ENCODE peak calls at places on chromosome 15, in five cellular contexts. G, Z, V, L and R are unnamed samples.

GRCh38 chr15:27866505-27867165 is 232.5 kb downstream of the OCA2 start:
- DNase-seq in L (no peak), G (no peak), Z (no peak), V (no peak), R (no peak)

GRCh38 chr15:79593119-79593869 is 161.2 kb downstream of the MINAR1 start:
- DNase-seq in G (no peak), V (no peak), Z (no peak), L (no peak), R (no peak)

GRCh38 chr15:58530056-58530590 is 98.3 kb downstream of the LIPC start:
- DNase-seq in Z (no peak), G (no peak), L (no peak), V (no peak), R (no peak)

GRCh38 chr15:40564591-40565332 is at the start of gene CCDC32:
- DNase-seq in V (peak; percentile 99), G (peak; percentile 97), L (peak; percentile 98), Z (peak; percentile 100), R (peak; percentile 99)

GRCh38 chr15:53808058-53808703 is 48.7 kb upstream of the WDR72 start:
- DNase-seq in V (no peak), G (no peak), Z (no peak), L (peak; percentile 7), R (no peak)

GRCh38 chr15:33215941-33216872 is 21.7 kb upstream of the FMN1 start:
- DNase-seq in L (no peak), V (no peak), G (no peak), Z (no peak), R (peak; percentile 5)

GRCh38 chr15:81378438-81378837 is 4.4 kb upstream of the TMC3 start:
- DNase-seq in L (no peak), Z (no peak), G (no peak), V (no peak), R (no peak)

GRCh38 chr15:33322091-33322490 is 11.3 kb downstream of the RYR3 start:
- DNase-seq in Z (no peak), G (no peak), L (no peak), V (no peak), R (no peak)

GRCh38 chr15:83837946-83838571 is 184.1 kb downstream of the ADAMTSL3 start:
- DNase-seq in Z (no peak), G (peak; percentile 27), L (peak; percentile 22), V (no peak), R (peak; percentile 23)

GRCh38 chr15:78680416-78681068 is 39.5 kb upstream of the CHRNB4 start:
- DNase-seq in Z (peak; percentile 71), G (no peak), L (no peak), V (no peak), R (no peak)

DNA sequence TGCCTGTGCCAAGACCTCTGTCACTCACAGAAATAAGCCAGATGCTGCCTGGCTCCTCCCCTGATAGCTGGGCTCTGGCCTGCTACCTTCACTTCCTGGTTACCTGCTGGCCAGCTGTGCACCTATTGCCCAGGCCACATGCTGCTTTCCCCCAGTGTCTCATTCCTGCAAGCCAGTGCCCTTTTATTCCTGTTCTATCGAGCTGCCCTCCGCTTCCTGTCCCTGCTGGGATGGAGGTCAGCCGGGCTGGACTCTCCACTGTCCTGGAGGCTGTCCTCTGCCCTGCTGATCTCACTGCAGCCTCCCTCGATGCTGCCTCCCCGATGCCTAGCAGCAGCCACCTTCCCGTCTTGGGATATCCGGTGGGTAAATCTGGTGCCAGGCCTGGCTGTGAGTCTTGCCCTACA is 37.0 kb upstream of the SNRPA1 start:
- DNase-seq in L (no peak), Z (peak; percentile 73), G (peak; percentile 42), V (no peak), R (no peak)
- TF ChIP-seq POLR2AphosphoS5 in L (no peak), Z (peak; percentile 55), G (no peak), V (no peak), R (no peak)

GRCh38 chr15:88543065-88543776 is 3.3 kb downstream of the DET1 start:
- DNase-seq in L (peak; percentile 44), Z (no peak), V (no peak), G (no peak), R (no peak)

GRCh38 chr15:88541709-88542341 is 4.7 kb downstream of the DET1 start:
- DNase-seq in G (no peak), Z (no peak), L (no peak), V (no peak), R (no peak)

GRCh38 chr15:88542342-88542733 is 4.1 kb downstream of the DET1 start:
- DNase-seq in G (no peak), Z (no peak), L (peak; percentile 58), V (no peak), R (no peak)

DNA sequence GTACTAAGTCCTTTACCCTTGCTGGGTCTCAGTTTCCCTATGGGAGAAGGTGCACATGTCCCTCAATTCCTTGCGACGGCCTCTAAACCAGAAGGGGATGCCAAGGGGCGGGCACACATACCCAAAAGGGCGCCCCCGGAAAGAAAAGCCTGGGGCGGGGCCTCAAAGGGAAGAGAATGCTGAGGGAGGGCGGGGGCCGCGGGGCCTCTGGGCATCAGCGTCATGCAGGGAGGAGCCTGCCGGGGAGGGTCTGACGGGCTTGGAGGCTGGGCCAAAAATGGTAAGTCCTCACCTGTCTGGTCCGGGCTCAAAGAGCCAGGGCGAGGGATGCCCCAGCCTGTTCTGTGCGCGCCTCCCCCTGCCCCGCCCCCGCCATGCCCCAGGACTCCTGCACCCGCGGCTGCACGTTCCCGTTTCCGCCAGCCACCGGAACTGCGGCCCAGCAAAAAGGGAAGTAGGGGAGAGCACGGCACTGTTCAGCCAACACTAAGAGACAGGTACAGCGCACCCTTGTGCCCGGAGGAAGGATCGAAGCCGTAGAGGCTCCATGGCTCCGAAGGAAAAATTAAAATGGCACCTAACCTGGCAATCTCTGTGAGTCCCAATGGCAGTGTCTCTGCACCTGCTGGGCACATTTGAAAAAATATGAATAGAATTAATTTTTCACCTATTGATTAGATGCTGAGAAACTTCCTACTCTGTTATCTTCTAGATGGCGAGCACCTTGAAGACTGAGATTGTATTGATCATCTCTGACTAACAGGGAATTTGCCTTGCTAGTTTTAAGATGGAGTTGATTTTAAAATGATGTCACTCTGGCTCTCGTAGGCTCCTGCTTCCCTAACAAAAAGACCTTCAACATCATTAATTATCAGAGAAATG is at the start of gene DET1:
- DNase-seq in G (peak; percentile 95), L (peak; percentile 91), Z (peak; percentile 99), V (peak; percentile 96), R (peak; percentile 92)
- TF ChIP-seq POLR2AphosphoS5 in G (peak; percentile 83), L (peak; percentile 52), Z (peak; percentile 90), V (peak; percentile 90), R (peak; percentile 53)

GRCh38 chr15:93913871-93914270 is 317.5 kb upstream of the MCTP2 start:
- DNase-seq in G (no peak), Z (no peak), L (no peak), V (no peak), R (no peak)
- TF ChIP-seq POLR2AphosphoS5 in G (no peak), Z (no peak), L (no peak), V (no peak), R (no peak)

DNA sequence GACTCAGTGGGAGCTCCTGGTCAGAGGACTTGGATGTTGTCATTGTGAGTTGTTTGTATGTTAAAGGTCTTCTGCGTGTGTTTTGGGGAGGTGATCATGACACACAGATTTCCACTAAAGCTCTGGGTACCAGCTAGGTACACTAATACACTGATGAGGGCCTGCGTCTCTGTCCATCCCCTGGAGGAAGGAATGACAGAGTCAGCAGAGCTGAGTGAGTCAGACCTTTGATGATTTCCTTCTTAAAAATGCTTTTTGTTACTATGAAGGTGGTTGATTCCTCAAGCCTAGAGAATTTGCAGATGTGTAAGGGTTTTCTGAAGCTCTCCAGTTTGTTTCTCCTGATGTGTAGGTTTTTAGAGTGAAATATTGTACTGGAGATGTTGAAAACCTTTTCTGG is 424.1 kb upstream of the TPM1 start:
- DNase-seq in G (no peak), V (no peak), Z (no peak), L (no peak), R (no peak)
- TF ChIP-seq POLR2AphosphoS5 in G (no peak), V (no peak), Z (no peak), L (no peak), R (no peak)

DNA sequence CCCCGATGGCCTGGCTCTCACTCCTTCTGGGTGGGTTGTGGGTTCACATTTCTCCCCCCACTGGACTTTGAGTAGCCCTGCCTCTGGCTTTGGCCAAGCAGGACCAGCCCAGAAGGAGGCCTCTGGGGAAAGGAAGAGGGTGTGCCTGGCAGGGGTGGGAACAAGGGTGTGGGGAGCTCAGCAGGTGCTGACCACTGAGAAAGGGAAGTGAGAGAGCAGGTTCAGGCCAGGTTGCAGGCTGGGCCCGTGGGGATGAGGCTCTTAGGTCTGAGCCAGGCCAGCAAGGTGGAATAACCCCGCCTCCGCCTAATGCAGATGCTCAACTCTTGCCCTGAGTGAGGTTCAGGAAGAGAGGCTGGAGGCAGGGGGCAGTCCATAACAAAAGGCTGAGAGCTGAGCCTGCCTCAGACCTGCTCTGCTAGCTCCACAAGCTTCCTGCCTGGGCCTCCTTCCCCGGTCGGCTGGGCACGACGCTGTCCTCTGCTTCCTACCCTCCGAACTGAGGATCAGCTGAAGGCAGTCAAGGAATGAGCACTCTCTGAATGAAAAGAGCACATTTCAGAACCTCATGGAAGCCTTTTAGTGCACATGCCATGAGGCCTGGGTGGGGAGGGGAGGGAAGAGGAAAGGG is 82.7 kb downstream of the TLE3 start:
- DNase-seq in G (peak; percentile 43), V (no peak), Z (peak; percentile 85), L (no peak), R (no peak)
- TF ChIP-seq POLR2AphosphoS5 in G (no peak), V (no peak), Z (peak; percentile 73), L (no peak), R (no peak)

GRCh38 chr15:98441599-98441998 is 206.7 kb upstream of the IGF1R start:
- DNase-seq in Z (no peak), G (no peak), V (no peak), L (no peak), R (no peak)
- TF ChIP-seq POLR2AphosphoS5 in Z (no peak), G (no peak), V (no peak), L (no peak), R (no peak)

GRCh38 chr15:43270676-43271306 is 4.1 kb upstream of the TGM5 start:
- DNase-seq in V (no peak), L (no peak), G (no peak), Z (peak; percentile 94), R (peak; percentile 80)
- TF ChIP-seq POLR2AphosphoS5 in V (no peak), L (no peak), G (no peak), Z (peak; percentile 66), R (peak; percentile 94)

GRCh38 chr15:39429898-39430357 is 151.0 kb upstream of the THBS1 start:
- DNase-seq in G (peak; percentile 31), V (no peak), L (no peak), Z (no peak), R (no peak)
- TF ChIP-seq POLR2AphosphoS5 in G (no peak), V (no peak), L (no peak), Z (no peak), R (no peak)